ENCODE peak calls at places on chromosomes 2 and 18, in six cellular contexts. X, D, G, F, U and M are unnamed samples.

GRCh38 chr2:233486357-233486756 is 80.2 kb downstream of the USP40 start:
- DNase-seq in X (no peak), D (no peak), G (no peak), F (no peak), U (no peak), M (no peak)

GRCh38 chr2:161200327-161200726 is 40.1 kb downstream of the TANK start:
- DNase-seq in X (no peak), D (no peak), G (no peak), F (no peak), U (no peak), M (no peak)

GRCh38 chr2:177597759-177598158 is 205.2 kb downstream of the AGPS start:
- DNase-seq in X (no peak), D (no peak), G (no peak), F (no peak), U (no peak), M (peak; percentile 14)

GRCh38 chr2:102704531-102704930 is 57.3 kb upstream of the TMEM182 start:
- DNase-seq in X (no peak), D (no peak), G (peak; percentile 1), F (no peak), U (no peak), M (peak; percentile 83)

GRCh38 chr2:189439342-189439741 is 1.9 kb upstream of the WDR75 start:
- DNase-seq in X (no peak), D (no peak), G (no peak), F (no peak), U (no peak), M (no peak)

GRCh38 chr2:23669413-23670244 is 257.3 kb downstream of the ATAD2B start:
- DNase-seq in X (peak; percentile 52), D (peak; percentile 38), G (no peak), F (no peak), U (no peak), M (peak; percentile 88)

GRCh38 chr2:15560404-15560987 is 638 bp downstream of the NBAS start:
- DNase-seq in X (no peak), D (no peak), G (peak; percentile 41), F (no peak), U (no peak), M (peak; percentile 32)

GRCh38 chr2:99259465-99259864 is 4.0 kb upstream of the LYG2 start:
- DNase-seq in X (no peak), D (no peak), G (no peak), F (no peak), U (no peak), M (no peak)

GRCh38 chr18:29028560-29028959 is 851.6 kb upstream of the CDH2 start:
- DNase-seq in X (no peak), D (no peak), G (no peak), F (no peak), U (no peak), M (no peak)

GRCh38 chr2:77642339-77642738 is 120.2 kb upstream of the LRRTM4 start:
- DNase-seq in X (peak; percentile 20), D (no peak), G (no peak), F (no peak), U (no peak), M (no peak)

GRCh38 chr2:220499281-220499680 is 871.9 kb downstream of the SLC4A3 start:
- DNase-seq in X (no peak), D (no peak), G (no peak), F (no peak), U (peak; percentile 44), M (peak; percentile 42)

GRCh38 chr2:220001693-220002260 is 374.3 kb downstream of the SLC4A3 start:
- DNase-seq in X (no peak), D (no peak), G (peak; percentile 66), F (no peak), U (no peak), M (no peak)

GRCh38 chr2:131039908-131040660 is 53.2 kb downstream of the FAM168B start:
- DNase-seq in X (no peak), D (no peak), G (no peak), F (no peak), U (no peak), M (no peak)

GRCh38 chr18:13137041-13137938 is 81.3 kb upstream of the LDLRAD4 start:
- DNase-seq in X (no peak), D (no peak), G (no peak), F (no peak), U (no peak), M (peak; percentile 33)

GRCh38 chr18:48728204-48728833 is 189.5 kb downstream of the CTIF start:
- DNase-seq in X (no peak), D (no peak), G (no peak), F (no peak), U (peak; percentile 89), M (peak; percentile 98)

GRCh38 chr2:222319576-222320440 is 21.0 kb upstream of the PAX3 start:
- DNase-seq in X (no peak), D (no peak), G (peak; percentile 65), F (peak; percentile 36), U (no peak), M (peak; percentile 40)

GRCh38 chr2:131035112-131035825 is 58.0 kb downstream of the FAM168B start:
- DNase-seq in X (no peak), D (no peak), G (no peak), F (no peak), U (peak; percentile 41), M (no peak)

GRCh38 chr2:219059725-219060682 is 717 bp downstream of the IHH start:
- DNase-seq in X (peak; percentile 33), D (no peak), G (no peak), F (no peak), U (no peak), M (no peak)

GRCh38 chr2:11974573-11974972 is 228.1 kb downstream of the LPIN1 start:
- DNase-seq in X (no peak), D (no peak), G (no peak), F (no peak), U (no peak), M (no peak)

DNA sequence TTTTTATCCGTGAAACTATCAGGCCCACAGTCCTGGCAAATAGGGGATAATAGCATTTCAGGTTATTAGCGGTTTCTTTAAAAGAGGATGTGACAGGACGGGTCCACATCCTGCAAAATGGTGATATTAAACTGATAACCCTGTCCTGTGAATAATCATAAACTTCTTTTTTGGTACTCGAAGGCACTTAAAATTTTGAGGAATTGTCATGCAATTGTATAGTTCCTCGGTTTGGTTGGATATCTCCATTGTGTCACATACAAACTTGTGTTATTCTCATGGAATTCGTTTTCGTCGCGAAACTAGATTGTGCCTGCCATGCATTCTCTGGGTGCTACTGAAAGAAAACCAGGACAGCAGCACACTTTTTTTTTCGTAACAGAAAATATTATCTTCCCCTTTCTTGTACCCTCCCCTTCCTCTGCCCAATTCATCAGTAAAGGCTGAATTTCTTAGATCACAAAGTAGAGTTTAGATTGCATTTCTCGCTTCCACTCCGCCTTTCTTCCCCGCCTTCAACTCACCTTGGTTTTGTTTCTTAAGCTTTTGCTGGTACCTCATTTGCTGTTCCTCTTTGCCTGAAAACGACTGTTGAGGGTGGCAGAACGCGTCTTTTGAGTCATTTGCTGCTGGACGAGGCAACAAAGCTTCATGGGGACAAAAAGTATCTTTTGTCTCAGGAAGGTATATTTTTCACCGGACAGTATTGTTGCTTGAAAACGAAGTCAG is 1.3 kb downstream of the CERS6 start:
- DNase-seq in X (no peak), D (no peak), G (no peak), F (no peak), U (no peak), M (no peak)
- H3K27ac ChIP-seq in X (peak overlapping the region; percentile 70), D (no peak overlapping the region), G (no peak overlapping the region), F (peak overlapping the region; percentile 88), U (no peak overlapping the region), M (peak overlapping the region; percentile 89)

DNA sequence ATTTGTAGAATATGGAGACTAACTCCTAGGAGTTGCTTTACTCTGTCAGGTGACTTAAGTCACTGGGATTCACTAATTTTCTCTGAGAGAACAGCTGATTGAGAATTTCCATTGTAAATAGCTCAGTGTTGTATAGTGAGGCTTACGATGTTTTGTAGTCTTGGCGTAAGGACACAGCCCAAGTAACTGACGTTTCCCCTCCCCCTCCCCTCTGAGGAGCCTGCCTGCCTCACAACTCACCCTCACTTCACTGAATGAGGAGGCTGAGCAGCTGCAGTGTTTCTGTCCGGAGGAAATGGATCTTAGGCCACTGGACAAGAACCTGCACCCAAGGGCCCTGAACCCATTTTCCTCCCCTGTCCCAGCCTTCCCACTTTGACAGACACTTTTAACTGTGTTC is 264.6 kb downstream of the PHLPP1 start:
- DNase-seq in X (no peak), D (no peak), G (no peak), F (no peak), U (no peak), M (no peak)
- H3K4me1 ChIP-seq in X (peaks cover 5% of the 10 kb centered on the region), D (peaks cover 6% of the 10 kb centered on the region), G (no peaks in the 10 kb centered on the region), F (peaks cover 6% of the 10 kb centered on the region), U (peaks cover 9% of the 10 kb centered on the region), M (no peaks in the 10 kb centered on the region)

GRCh38 chr2:164737612-164738081 is 104.0 kb downstream of the COBLL1 start:
- DNase-seq in X (peak; percentile 74), D (no peak), G (peak; percentile 87), F (peak; percentile 67), U (peak; percentile 55), M (peak; percentile 72)
- H3K4me3 ChIP-seq in X (no peak overlapping the region), D (peak overlapping the region; percentile 43), G (no peak overlapping the region), F (no peak overlapping the region), U (no peak overlapping the region), M (no peak overlapping the region)

DNA sequence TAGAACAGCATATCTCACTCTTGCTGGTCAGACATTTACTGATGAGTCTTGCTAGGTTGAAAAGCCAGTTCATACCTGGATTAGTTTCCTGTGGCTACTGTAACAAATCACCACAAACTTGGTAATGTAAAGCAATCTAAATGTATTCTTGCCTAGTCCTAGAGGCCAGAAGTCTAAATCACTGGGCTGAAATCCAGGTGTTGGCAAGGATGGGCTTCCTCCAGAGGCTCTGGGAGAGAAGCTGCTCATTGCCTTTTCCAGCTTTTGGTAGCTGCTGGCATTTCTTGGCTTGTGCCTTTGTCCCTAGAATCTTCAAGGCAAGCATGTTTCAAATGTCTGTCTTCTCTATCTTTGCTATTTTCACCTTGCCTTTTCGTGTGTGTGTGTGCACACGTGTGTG is 62.3 kb upstream of the MAP4K3 start:
- DNase-seq in X (peak; percentile 36), D (no peak), G (no peak), F (no peak), U (no peak), M (no peak)
- H3K27ac ChIP-seq in X (no peak overlapping the region), D (no peak overlapping the region), G (no peak overlapping the region), F (no peak overlapping the region), U (no peak overlapping the region), M (no peak overlapping the region)

DNA sequence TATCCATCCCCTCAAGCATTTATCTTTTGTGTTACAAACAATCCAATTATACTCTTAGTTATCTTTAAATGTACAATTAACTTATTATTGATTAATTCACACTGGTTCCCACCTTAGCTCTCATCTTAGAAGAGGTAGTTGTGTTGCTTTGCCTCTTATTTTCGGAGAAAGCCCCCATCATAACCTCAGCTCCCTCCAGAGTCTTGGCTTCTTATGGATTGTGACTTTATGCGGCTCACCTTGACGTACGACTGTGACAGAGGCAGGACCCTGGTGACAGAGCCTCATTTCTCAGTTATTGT is 132.9 kb downstream of the SPTBN1 start:
- DNase-seq in X (no peak), D (no peak), G (no peak), F (no peak), U (no peak), M (no peak)
- H3K4me1 ChIP-seq in X (peaks cover 70% of the 10 kb centered on the region), D (peaks cover 49% of the 10 kb centered on the region), G (peaks cover 70% of the 10 kb centered on the region), F (peaks cover 6% of the 10 kb centered on the region), U (peaks cover 24% of the 10 kb centered on the region), M (peaks cover 37% of the 10 kb centered on the region)